ENCODE peak calls at places on chromosomes 13 and 19, in five cellular contexts. U, C, K, J and G are unnamed samples.

GRCh38 chr19:18636969-18637629 is at the start of gene KLHL26:
- DNase-seq in U (no peak), C (no peak), K (no peak), J (no peak), G (no peak)

GRCh38 chr19:30669329-30670010 is 297.3 kb downstream of the ZNF536 start:
- DNase-seq in U (no peak), C (peak), K (peak), J (peak), G (peak)

GRCh38 chr13:95950103-95950502 is 103.1 kb downstream of the UGGT2 start:
- DNase-seq in U (no peak), C (no peak), K (no peak), J (no peak), G (no peak)

GRCh38 chr19:9796113-9796773 is 22.6 kb downstream of the FBXL12 start:
- DNase-seq in U (peak), C (peak), K (peak), J (peak), G (peak)

GRCh38 chr13:79393564-79394249 is 12.3 kb downstream of the RBM26 start:
- DNase-seq in U (no peak), C (no peak), K (no peak), J (peak), G (no peak)

GRCh38 chr13:101552797-101553196 is 100.3 kb downstream of the ITGBL1 start:
- DNase-seq in U (no peak), C (peak), K (no peak), J (no peak), G (no peak)

GRCh38 chr13:110557610-110558305 is 3.8 kb downstream of the RAB20 start:
- DNase-seq in U (peak), C (no peak), K (no peak), J (no peak), G (no peak)

GRCh38 chr13:24313449-24313848 is 4.1 kb downstream of the C1QTNF9 start:
- DNase-seq in U (no peak), C (peak), K (no peak), J (no peak), G (no peak)

GRCh38 chr13:72651196-72651595 is 76.2 kb downstream of the MZT1 start:
- DNase-seq in U (no peak), C (no peak), K (peak), J (no peak), G (peak)

GRCh38 chr13:113646921-113647340 is 11.1 kb downstream of the ATP4B start:
- DNase-seq in U (no peak), C (no peak), K (no peak), J (no peak), G (no peak)

GRCh38 chr13:75705395-75705794 is 69.3 kb downstream of the LMO7 start:
- DNase-seq in U (no peak), C (peak), K (no peak), J (no peak), G (no peak)

GRCh38 chr13:113979791-113980471 is 6.1 kb upstream of the C13orf46 start:
- DNase-seq in U (no peak), C (no peak), K (no peak), J (no peak), G (no peak)

GRCh38 chr13:49058761-49059160 is 83.0 kb downstream of the FNDC3A start:
- DNase-seq in U (no peak), C (no peak), K (no peak), J (no peak), G (no peak)

GRCh38 chr13:80237646-80238045 is 103.3 kb downstream of the SPRY2 start:
- DNase-seq in U (no peak), C (peak), K (no peak), J (no peak), G (no peak)

GRCh38 chr13:40973409-40973808 is 45.7 kb downstream of the ELF1 start:
- DNase-seq in U (no peak), C (no peak), K (no peak), J (no peak), G (no peak)

GRCh38 chr13:46544811-46545210 is 8.2 kb upstream of the LRCH1 start:
- DNase-seq in U (no peak), C (no peak), K (no peak), J (no peak), G (no peak)

GRCh38 chr13:27791901-27792392 is 336 bp upstream of the GSX1 start:
- DNase-seq in U (no peak), C (no peak), K (no peak), J (no peak), G (no peak)

GRCh38 chr13:32840113-32840512 is 176.1 kb upstream of the KL start:
- DNase-seq in U (no peak), C (no peak), K (no peak), J (no peak), G (no peak)

GRCh38 chr19:5895890-5896289 is 7.7 kb downstream of the NDUFA11 start:
- DNase-seq in U (no peak), C (no peak), K (no peak), J (no peak), G (no peak)